ENCODE peak calls at places on chromosomes 1 and 21, in four cellular contexts. One of them, this sample, is unnamed. For H3K4me1, the result is how much of the 10 kb centered on the place peaks cover.

GRCh38 chr1:8902765-8903164 is 24.3 kb upstream of the ENO1 start:
- DNase-seq in lung: no peak
- DNase-seq in breast epithelium: no peak
- DNase-seq in pancreas: no peak
- DNase-seq in this sample: no peak

GRCh38 chr1:157090196-157090647 is 9.4 kb downstream of the ETV3L start:
- DNase-seq in lung: peak
- DNase-seq in breast epithelium: peak
- DNase-seq in pancreas: peak
- DNase-seq in this sample: peak

GRCh38 chr1:239308701-239309333 is 77.6 kb upstream of the CHRM3 start:
- DNase-seq in lung: peak
- DNase-seq in breast epithelium: no peak
- DNase-seq in pancreas: peak
- DNase-seq in this sample: no peak

GRCh38 chr1:233614173-233614742 is 352 bp downstream of the KCNK1 start:
- DNase-seq in lung: no peak
- DNase-seq in breast epithelium: peak
- DNase-seq in pancreas: peak
- DNase-seq in this sample: no peak

GRCh38 chr1:12339861-12340557 is 110.2 kb downstream of the VPS13D start:
- DNase-seq in lung: no peak
- DNase-seq in breast epithelium: no peak
- DNase-seq in pancreas: no peak
- DNase-seq in this sample: no peak

GRCh38 chr1:6961289-6961688 is 176.0 kb downstream of the CAMTA1 start:
- DNase-seq in lung: no peak
- DNase-seq in breast epithelium: no peak
- DNase-seq in pancreas: no peak
- DNase-seq in this sample: no peak

GRCh38 chr21:15894596-15894995 is 164.8 kb downstream of the USP25 start:
- DNase-seq in lung: no peak
- DNase-seq in breast epithelium: no peak
- DNase-seq in pancreas: no peak
- DNase-seq in this sample: no peak

GRCh38 chr1:22804969-22805671 is 94.5 kb downstream of the EPHB2 start:
- DNase-seq in lung: no peak
- DNase-seq in breast epithelium: no peak
- DNase-seq in pancreas: no peak
- DNase-seq in this sample: no peak

GRCh38 chr1:230784163-230784562 is 37.0 kb downstream of the CAPN9 start:
- DNase-seq in lung: no peak
- DNase-seq in breast epithelium: no peak
- DNase-seq in pancreas: no peak
- DNase-seq in this sample: no peak

GRCh38 chr1:227733309-227733705 is 1.8 kb downstream of the JMJD4 start:
- DNase-seq in lung: no peak
- DNase-seq in breast epithelium: no peak
- DNase-seq in pancreas: no peak
- DNase-seq in this sample: no peak

GRCh38 chr1:34113887-34114286 is 51.1 kb downstream of the CSMD2 start:
- DNase-seq in lung: no peak
- DNase-seq in breast epithelium: no peak
- DNase-seq in pancreas: no peak
- DNase-seq in this sample: no peak

GRCh38 chr1:150970818-150971582 is 3.6 kb downstream of the CERS2 start:
- DNase-seq in lung: peak
- DNase-seq in breast epithelium: peak
- DNase-seq in pancreas: peak
- DNase-seq in this sample: peak

GRCh38 chr21:24671901-24672300 is 935.4 kb downstream of the MRPL39 start:
- DNase-seq in lung: no peak
- DNase-seq in breast epithelium: no peak
- DNase-seq in pancreas: no peak
- DNase-seq in this sample: no peak
- H3K27ac ChIP-seq in lung: no peak
- H3K27ac ChIP-seq in breast epithelium: no peak
- H3K27ac ChIP-seq in pancreas: no peak
- H3K27ac ChIP-seq in this sample: no peak

GRCh38 chr1:17624540-17625256 is 85.2 kb downstream of the ARHGEF10L start:
- DNase-seq in lung: no peak
- DNase-seq in breast epithelium: no peak
- DNase-seq in pancreas: no peak
- DNase-seq in this sample: peak
- H3K4me1 ChIP-seq in lung: under half
- H3K4me1 ChIP-seq in breast epithelium: under half
- H3K4me1 ChIP-seq in pancreas: under half
- H3K4me1 ChIP-seq in this sample: under half

DNA sequence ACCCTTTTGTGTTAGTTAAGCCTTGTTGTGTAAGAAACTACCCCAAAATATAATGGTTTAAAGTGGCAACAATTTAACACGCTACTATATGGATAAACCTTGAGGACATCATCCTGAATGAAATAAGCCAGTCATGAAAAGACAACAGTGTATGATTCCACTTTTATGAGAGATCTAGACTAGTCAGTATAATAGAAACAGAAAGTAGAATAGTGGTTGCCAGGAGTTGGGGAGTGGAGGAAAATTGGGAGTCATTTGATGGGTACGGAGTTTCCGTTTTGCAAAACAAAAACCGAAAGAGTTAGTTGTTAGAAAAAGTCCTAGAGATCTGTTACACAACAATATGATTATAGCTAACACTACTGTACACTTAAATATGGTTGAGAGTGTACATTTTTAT is 16.0 kb upstream of the CHIA start:
- DNase-seq in lung: no peak
- DNase-seq in breast epithelium: no peak
- DNase-seq in pancreas: no peak
- DNase-seq in this sample: no peak
- H3K4me3 ChIP-seq in lung: no peak
- H3K4me3 ChIP-seq in breast epithelium: peak
- H3K4me3 ChIP-seq in pancreas: no peak
- H3K4me3 ChIP-seq in this sample: no peak

GRCh38 chr21:45463871-45464270 is 58.9 kb downstream of the COL18A1 start:
- DNase-seq in lung: no peak
- DNase-seq in breast epithelium: no peak
- DNase-seq in pancreas: peak
- DNase-seq in this sample: no peak
- H3K27ac ChIP-seq in lung: no peak
- H3K27ac ChIP-seq in breast epithelium: no peak
- H3K27ac ChIP-seq in pancreas: no peak
- H3K27ac ChIP-seq in this sample: no peak